ENCODE peak calls at places on chromosomes 4 and X, in five cellular contexts. L is ascending aorta, O is cardiac fibroblast, E is thoracic aorta, W is AG04450. B is an unnamed sample.

GRCh38 chr4:66585767-66586166 is 915.5 kb upstream of the EPHA5 start:
- DNase-seq in L (no peak), O (no peak), E (no peak), W (no peak), B (no peak)

GRCh38 chr4:162360369-162361149 is 196.8 kb upstream of the FSTL5 start:
- DNase-seq in L (no peak), O (no peak), E (no peak), W (no peak), B (no peak)

GRCh38 chr4:90318208-90318607 is 191.0 kb downstream of the CCSER1 start:
- DNase-seq in L (no peak), O (peak; percentile 90), E (no peak), W (peak; percentile 63), B (peak; percentile 29)

GRCh38 chr4:168388890-168389289 is 70.3 kb upstream of the DDX60 start:
- DNase-seq in L (no peak), O (peak; percentile 57), E (no peak), W (no peak), B (peak; percentile 35)

GRCh38 chr4:108287834-108288413 is 119.2 kb upstream of the LEF1 start:
- DNase-seq in L (no peak), O (no peak), E (no peak), W (no peak), B (no peak)

GRCh38 chr4:159308571-159309340 is 205.9 kb downstream of the RAPGEF2 start:
- DNase-seq in L (no peak), O (peak; percentile 54), E (no peak), W (no peak), B (no peak)

GRCh38 chr4:154562697-154563254 is at the start of gene FGB:
- DNase-seq in L (no peak), O (no peak), E (no peak), W (no peak), B (no peak)

GRCh38 chr4:169582203-169582602 is 30.2 kb downstream of the NEK1 start:
- DNase-seq in L (no peak), O (no peak), E (no peak), W (no peak), B (no peak)

GRCh38 chrX:134000260-134001245 is 15.2 kb upstream of the GPC3 start:
- DNase-seq in L (no peak), O (no peak), E (no peak), W (no peak), B (no peak)

GRCh38 chr4:29560452-29560851 is 1159.7 kb upstream of the PCDH7 start:
- DNase-seq in L (no peak), O (no peak), E (no peak), W (no peak), B (no peak)

GRCh38 chr4:17066241-17066640 is 167.8 kb upstream of the LDB2 start:
- DNase-seq in L (no peak), O (peak; percentile 56), E (no peak), W (no peak), B (no peak)
- TF ChIP-seq CTCF in L (no peak), O (no peak), E (no peak), W (no peak), B (no peak)

DNA sequence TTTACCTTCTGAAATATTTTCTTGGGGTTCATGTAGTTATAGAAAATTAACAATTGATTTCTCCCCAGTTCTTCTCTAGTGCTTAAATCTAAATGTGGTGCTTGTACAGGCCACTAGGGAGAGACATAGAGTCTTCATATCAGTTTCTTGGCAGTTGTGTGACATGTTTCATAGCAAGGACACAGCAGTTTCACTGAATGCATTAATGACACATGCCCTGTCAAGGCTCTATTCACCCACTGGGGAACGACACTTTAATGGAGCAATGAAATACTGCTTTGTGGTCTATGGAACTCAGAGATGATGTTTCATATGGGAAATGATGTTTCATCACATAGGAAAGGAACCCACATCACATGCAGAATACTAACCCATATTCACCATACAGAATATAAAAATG is 2.8 kb downstream of the VEGFC start:
- DNase-seq in L (no peak), O (peak; percentile 82), E (no peak), W (no peak), B (no peak)
- H3K4me3 ChIP-seq in L (no peak overlapping the region), O (no peak overlapping the region), E (no peak overlapping the region), W (peak overlapping the region; percentile 85), B (peak overlapping the region; percentile 76)

GRCh38 chrX:37646254-37646653 is 39.3 kb upstream of the XK start:
- DNase-seq in L (no peak), O (no peak), E (no peak), W (no peak), B (no peak)
- TF ChIP-seq CTCF in L (no peak), O (no peak), E (no peak), W (no peak), B (no peak)

DNA sequence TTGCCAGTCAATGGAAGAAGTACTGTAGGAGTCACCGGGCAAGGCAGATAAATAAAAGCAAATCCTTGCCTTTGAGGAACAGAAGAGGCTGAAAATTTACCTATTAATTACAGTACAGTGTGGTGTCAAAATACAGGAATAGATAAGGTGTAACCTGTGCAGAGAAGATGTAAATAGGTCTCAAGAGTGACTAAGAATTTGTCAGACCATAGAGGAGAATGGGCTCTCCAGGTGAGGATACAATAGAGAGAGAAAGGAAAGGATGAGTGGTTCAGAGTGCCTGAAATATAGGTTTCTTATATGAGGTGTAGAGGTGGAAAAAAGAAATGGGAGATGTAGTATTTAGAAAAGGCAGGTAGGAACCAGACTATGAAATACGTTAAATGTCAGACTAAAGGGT is 801 bp upstream of the ZC4H2 start:
- DNase-seq in L (no peak), O (no peak), E (no peak), W (no peak), B (no peak)
- H3K4me3 ChIP-seq in L (peak overlapping the region; percentile 73), O (no peak overlapping the region), E (no peak overlapping the region), W (no peak overlapping the region), B (no peak overlapping the region)

GRCh38 chr4:85368932-85369331 is 106.0 kb upstream of the ARHGAP24 start:
- DNase-seq in L (no peak), O (no peak), E (no peak), W (no peak), B (no peak)

GRCh38 chr4:85367815-85368214 is 107.1 kb upstream of the ARHGAP24 start:
- DNase-seq in L (no peak), O (no peak), E (no peak), W (no peak), B (no peak)

GRCh38 chr4:85370400-85371032 is 104.4 kb upstream of the ARHGAP24 start:
- DNase-seq in L (no peak), O (peak; percentile 67), E (no peak), W (no peak), B (peak; percentile 3)

GRCh38 chr4:85368240-85368639 is 106.7 kb upstream of the ARHGAP24 start:
- DNase-seq in L (no peak), O (no peak), E (no peak), W (no peak), B (no peak)

GRCh38 chr4:85369703-85370380 is 105.1 kb upstream of the ARHGAP24 start:
- DNase-seq in L (no peak), O (no peak), E (no peak), W (no peak), B (no peak)
- TF ChIP-seq CTCF in L (no peak), O (peak; percentile 18), E (no peak), W (no peak), B (no peak)

GRCh38 chr4:184983660-184984356 is 34.5 kb upstream of the HELT start:
- DNase-seq in L (no peak), O (peak; percentile 68), E (no peak), W (no peak), B (peak; percentile 2)
- H3K4me3 ChIP-seq in L (no peak overlapping the region), O (no peak overlapping the region), E (no peak overlapping the region), W (no peak overlapping the region), B (no peak overlapping the region)

GRCh38 chr4:145153904-145154298 is 26.5 kb downstream of the OTUD4 start:
- DNase-seq in L (no peak), O (no peak), E (no peak), W (no peak), B (no peak)

GRCh38 chr4:145148980-145149379 is 31.4 kb downstream of the OTUD4 start:
- DNase-seq in L (no peak), O (no peak), E (no peak), W (no peak), B (no peak)

GRCh38 chr4:145155268-145155870 is 25.0 kb downstream of the OTUD4 start:
- DNase-seq in L (no peak), O (no peak), E (no peak), W (no peak), B (no peak)

GRCh38 chr4:145153181-145153903 is 27.0 kb downstream of the OTUD4 start:
- DNase-seq in L (no peak), O (peak; percentile 53), E (no peak), W (no peak), B (no peak)

DNA sequence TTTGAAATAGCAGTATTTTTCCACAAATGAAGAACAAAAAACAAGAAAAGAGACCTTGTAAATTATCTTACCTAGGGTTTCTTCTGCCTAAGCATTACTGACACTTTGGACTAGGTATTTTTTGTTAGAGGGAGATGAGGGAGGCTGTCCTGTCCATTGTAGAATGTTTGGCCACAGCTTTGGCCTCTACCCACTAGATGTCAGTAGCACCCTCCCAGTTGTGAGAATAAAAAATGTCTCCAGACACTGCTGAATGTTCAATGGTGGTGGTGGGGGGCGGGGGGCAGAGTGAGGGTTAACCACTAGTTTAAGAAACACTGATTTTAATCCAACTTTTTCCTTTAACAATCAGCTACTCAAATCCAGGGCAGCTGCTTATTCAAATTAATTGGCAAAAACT is 25.8 kb downstream of the OTUD4 start:
- DNase-seq in L (no peak), O (peak; percentile 50), E (no peak), W (no peak), B (no peak)
- TF ChIP-seq CTCF in L (peak; percentile 31), O (peak; percentile 65), E (peak; percentile 36), W (peak; percentile 59), B (peak; percentile 65)

B was measured in AG09309.